ENCODE peak calls at places on chromosomes 16 and 17, in eight cellular contexts. N, C, F, R, P, J, Z and V are unnamed samples.

GRCh38 chr17:42312285-42313130 is 24.2 kb downstream of the STAT5A start:
- DNase-seq in N (peak; percentile 75), C (peak; percentile 54), F (peak; percentile 79), R (peak; percentile 90), P (peak; percentile 94), J (peak; percentile 84), Z (peak; percentile 88), V (no peak)

GRCh38 chr16:53964145-53964544 is 260.2 kb downstream of the FTO start:
- DNase-seq in N (no peak), C (no peak), F (no peak), R (no peak), P (no peak), J (no peak), Z (no peak), V (no peak)

GRCh38 chr17:44438634-44439033 is 49.2 kb upstream of the ITGA2B start:
- DNase-seq in N (no peak), C (no peak), F (no peak), R (no peak), P (peak; percentile 72), J (peak; percentile 72), Z (no peak), V (no peak)

GRCh38 chr16:53224932-53225533 is 170.2 kb downstream of the CHD9 start:
- DNase-seq in N (no peak), C (no peak), F (peak; percentile 51), R (no peak), P (no peak), J (no peak), Z (no peak), V (no peak)

GRCh38 chr17:78010759-78011158 is 52.3 kb downstream of the TNRC6C start:
- DNase-seq in N (no peak), C (no peak), F (no peak), R (no peak), P (no peak), J (no peak), Z (no peak), V (no peak)

GRCh38 chr17:83076930-83077329 is 2.5 kb upstream of the METRNL start:
- DNase-seq in N (no peak), C (no peak), F (no peak), R (no peak), P (no peak), J (no peak), Z (no peak), V (no peak)

GRCh38 chr17:29116652-29117439 is 63.4 kb downstream of the MYO18A start:
- DNase-seq in N (peak; percentile 80), C (no peak), F (peak; percentile 53), R (peak; percentile 85), P (peak; percentile 93), J (peak; percentile 77), Z (peak; percentile 77), V (peak; percentile 84)

GRCh38 chr17:57675988-57676387 is 69.1 kb downstream of the CCDC182 start:
- DNase-seq in N (no peak), C (no peak), F (no peak), R (peak; percentile 44), P (no peak), J (no peak), Z (no peak), V (no peak)

GRCh38 chr17:81128774-81129173 is 36.5 kb upstream of the PVALEF start:
- DNase-seq in N (no peak), C (no peak), F (no peak), R (no peak), P (no peak), J (no peak), Z (no peak), V (no peak)

GRCh38 chr17:31581491-31581890 is 190.0 kb downstream of the RAB11FIP4 start:
- DNase-seq in N (no peak), C (peak; percentile 59), F (peak; percentile 49), R (peak; percentile 84), P (peak; percentile 69), J (no peak), Z (no peak), V (no peak)

GRCh38 chr17:9958586-9959281 is 53.7 kb upstream of the RCVRN start:
- DNase-seq in N (no peak), C (no peak), F (no peak), R (no peak), P (no peak), J (no peak), Z (no peak), V (no peak)

GRCh38 chr17:28475151-28475900 is 1.9 kb downstream of the SLC13A2 start:
- DNase-seq in N (no peak), C (no peak), F (no peak), R (peak; percentile 13), P (no peak), J (no peak), Z (no peak), V (no peak)

GRCh38 chr17:79340286-79340685 is 265.7 kb downstream of the ENGASE start:
- DNase-seq in N (no peak), C (no peak), F (no peak), R (no peak), P (peak; percentile 25), J (peak; percentile 77), Z (no peak), V (no peak)

GRCh38 chr17:41689497-41690299 is 1.0 kb downstream of the EIF1 start:
- DNase-seq in N (peak; percentile 71), C (no peak), F (peak; percentile 78), R (no peak), P (no peak), J (peak; percentile 81), Z (no peak), V (peak; percentile 78)

GRCh38 chr17:10727192-10727591 is 2.6 kb downstream of the TMEM220 start:
- DNase-seq in N (no peak), C (no peak), F (no peak), R (no peak), P (no peak), J (no peak), Z (no peak), V (no peak)

GRCh38 chr17:3724373-3725077 is 822 bp downstream of the HASPIN start:
- DNase-seq in N (no peak), C (no peak), F (no peak), R (no peak), P (no peak), J (no peak), Z (no peak), V (no peak)

GRCh38 chr17:3722716-3723115 is 987 bp upstream of the HASPIN start:
- DNase-seq in N (no peak), C (no peak), F (peak; percentile 65), R (no peak), P (no peak), J (no peak), Z (no peak), V (no peak)

GRCh38 chr17:3727041-3727440 is 3.3 kb downstream of the HASPIN start:
- DNase-seq in N (no peak), C (no peak), F (no peak), R (no peak), P (no peak), J (peak; percentile 79), Z (no peak), V (no peak)

GRCh38 chr17:3723188-3723555 is 531 bp upstream of the HASPIN start:
- DNase-seq in N (no peak), C (no peak), F (no peak), R (no peak), P (no peak), J (no peak), Z (no peak), V (no peak)

GRCh38 chr17:3723556-3724372 is at the start of gene HASPIN:
- DNase-seq in N (peak; percentile 93), C (peak; percentile 45), F (peak; percentile 82), R (peak; percentile 91), P (peak; percentile 96), J (peak; percentile 96), Z (peak; percentile 92), V (peak; percentile 86)
- TF ChIP-seq CTCF in N (peak; percentile 63), C (peak; percentile 16), F (peak; percentile 37), R (peak; percentile 17), P (peak; percentile 26), J (peak; percentile 33), Z (peak; percentile 7), V (no peak)

GRCh38 chr16:35506018-35506897 is 2046.8 kb downstream of the TP53TG3F start:
- DNase-seq in N (no peak), C (no peak), F (no peak), R (no peak), P (no peak), J (no peak), Z (no peak), V (no peak)
- TF ChIP-seq CTCF in N (no peak), C (no peak), F (no peak), R (no peak), P (no peak), J (no peak), Z (no peak), V (no peak)

GRCh38 chr16:2520784-2521577 is 810 bp downstream of the AMDHD2 start:
- DNase-seq in N (no peak), C (no peak), F (no peak), R (no peak), P (peak; percentile 67), J (peak; percentile 62), Z (peak; percentile 48), V (no peak)
- TF ChIP-seq CTCF in N (no peak), C (peak; percentile 5), F (peak; percentile 2), R (no peak), P (no peak), J (no peak), Z (no peak), V (no peak)

GRCh38 chr16:66272461-66272860 is 94.0 kb upstream of the CDH5 start:
- DNase-seq in N (no peak), C (no peak), F (no peak), R (no peak), P (no peak), J (no peak), Z (no peak), V (no peak)

GRCh38 chr16:66275795-66276428 is 90.6 kb upstream of the CDH5 start:
- DNase-seq in N (peak; percentile 46), C (no peak), F (peak; percentile 71), R (no peak), P (no peak), J (peak; percentile 43), Z (no peak), V (peak; percentile 84)

GRCh38 chr16:66273036-66273435 is 93.5 kb upstream of the CDH5 start:
- DNase-seq in N (no peak), C (no peak), F (no peak), R (no peak), P (no peak), J (no peak), Z (no peak), V (no peak)

GRCh38 chr16:66273644-66274334 is 92.7 kb upstream of the CDH5 start:
- DNase-seq in N (no peak), C (no peak), F (peak; percentile 53), R (no peak), P (no peak), J (no peak), Z (no peak), V (peak; percentile 31)

DNA sequence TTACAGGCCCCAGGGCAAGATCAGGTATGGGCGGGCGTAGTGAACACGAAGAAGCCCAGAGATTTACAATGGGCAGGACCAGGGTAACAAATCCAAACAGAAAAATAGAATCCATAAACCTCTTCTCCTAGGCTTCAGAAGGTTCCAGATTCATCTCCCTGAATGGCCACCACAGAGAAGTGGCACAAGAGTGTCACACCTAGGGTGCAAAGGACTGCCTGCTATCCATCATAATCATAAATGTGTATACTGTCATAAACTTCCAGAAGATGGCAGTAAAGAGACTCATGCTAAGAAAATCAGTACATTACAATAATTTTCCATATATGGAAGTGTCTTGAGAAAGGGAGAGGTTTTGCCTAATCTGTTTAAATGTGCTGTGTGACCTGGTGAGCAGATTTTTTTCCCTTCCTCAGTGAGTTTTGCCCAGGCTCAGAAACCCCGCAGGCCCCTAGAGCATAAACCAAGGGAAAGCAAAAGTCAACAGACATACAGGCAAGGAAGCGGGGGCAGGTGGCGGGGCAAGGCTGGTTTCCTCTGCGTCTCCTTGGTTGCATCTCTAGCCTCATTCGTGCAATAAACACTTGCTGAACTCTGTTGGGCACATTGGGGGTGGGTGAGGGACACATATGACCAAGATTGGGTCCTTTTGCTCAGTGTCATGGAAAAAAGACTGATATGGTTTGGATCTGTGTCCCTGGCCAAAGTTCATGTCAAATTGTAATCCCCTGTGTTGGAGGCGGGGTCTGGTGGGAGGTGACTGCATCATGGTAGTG is 92.0 kb upstream of the CDH5 start:
- DNase-seq in N (no peak), C (no peak), F (peak; percentile 38), R (no peak), P (no peak), J (peak; percentile 24), Z (no peak), V (no peak)
- TF ChIP-seq CTCF in N (peak; percentile 25), C (peak; percentile 44), F (peak; percentile 49), R (no peak), P (no peak), J (peak; percentile 24), Z (peak; percentile 24), V (peak; percentile 42)